ENCODE peak calls at places on chromosomes 7 and 10, in seven cellular contexts. R is A549, I is HCT116, T is GM12878, E is K562, O is Panc1, M is HL-60. L is an unnamed sample.

GRCh38 chr7:116075351-116076145 is 45.0 kb upstream of the TFEC start:
- DNase-seq in O (no peak), E (no peak), R (no peak), M (no peak), I (no peak), T (no peak), L (no peak)

GRCh38 chr7:128919881-128920789 is 9.6 kb upstream of the KCP start:
- DNase-seq in M (no peak), I (no peak), O (no peak), R (no peak), T (no peak), E (no peak), L (peak)

GRCh38 chr7:51309361-51310130 is 7.1 kb downstream of the COBL start:
- DNase-seq in O (no peak), M (no peak), T (no peak), E (no peak), R (no peak), I (no peak), L (no peak)

GRCh38 chr7:102313997-102314780 is 27.5 kb downstream of the SH2B2 start:
- DNase-seq in T (no peak), M (no peak), E (no peak), R (no peak), O (no peak), I (no peak), L (no peak)

GRCh38 chr7:27740449-27741086 is 606 bp downstream of the TAX1BP1 start:
- DNase-seq in R (peak), M (peak), E (peak), O (peak), T (peak), I (peak), L (peak)

GRCh38 chr7:47180268-47180826 is 401.6 kb downstream of the TNS3 start:
- DNase-seq in I (peak), M (peak), T (no peak), R (peak), E (peak), O (peak), L (peak)

GRCh38 chr7:23062452-23062851 is 43.1 kb upstream of the KLHL7 start:
- DNase-seq in R (no peak), M (peak), T (no peak), I (no peak), O (no peak), E (peak), L (no peak)

GRCh38 chr7:82442492-82443043 is 1.0 kb downstream of the CACNA2D1 start:
- DNase-seq in T (no peak), R (peak), O (peak), I (no peak), M (no peak), E (no peak), L (peak)

GRCh38 chr10:11993834-11994468 is 48.7 kb downstream of the UPF2 start:
- DNase-seq in O (no peak), I (no peak), R (no peak), M (no peak), T (peak), E (no peak), L (no peak)

GRCh38 chr10:75288140-75288711 is 52.5 kb upstream of the COMTD1 start:
- DNase-seq in M (no peak), E (no peak), I (no peak), T (no peak), R (no peak), O (no peak), L (no peak)

GRCh38 chr10:129694184-129694583 is 227.1 kb downstream of the MGMT start:
- DNase-seq in M (no peak), E (no peak), I (no peak), O (no peak), T (no peak), R (no peak), L (no peak)

GRCh38 chr7:19747740-19748339 is 25.6 kb downstream of the TMEM196 start:
- DNase-seq in T (no peak), I (peak), M (peak), R (peak), O (peak), E (peak), L (peak)

GRCh38 chr10:123633106-123633505 is 33.0 kb upstream of the GPR26 start:
- DNase-seq in M (no peak), T (no peak), R (no peak), I (no peak), O (no peak), E (no peak), L (no peak)

GRCh38 chr10:122911889-122912484 is 1.6 kb downstream of the FAM24A start:
- DNase-seq in I (no peak), E (peak), R (peak), O (no peak), T (no peak), M (peak), L (peak)

GRCh38 chr10:52451817-52452216 is 137.7 kb downstream of the DKK1 start:
- DNase-seq in E (no peak), R (no peak), I (no peak), M (no peak), O (no peak), T (no peak), L (no peak)

GRCh38 chr10:71235808-71236207 is 23.4 kb downstream of the UNC5B start:
- DNase-seq in E (no peak), T (no peak), O (no peak), I (no peak), M (no peak), R (no peak), L (no peak)

GRCh38 chr7:139681812-139682135 is 96.0 kb downstream of the HIPK2 start:
- DNase-seq in M (no peak), E (no peak), R (no peak), I (no peak), T (no peak), O (no peak), L (no peak)

GRCh38 chr7:119908948-119909347 is 364.0 kb upstream of the KCND2 start:
- DNase-seq in R (no peak), O (no peak), M (no peak), I (no peak), E (no peak), T (no peak), L (no peak)

GRCh38 chr10:13587367-13587766 is 602 bp downstream of the PRPF18 start:
- DNase-seq in E (peak), R (no peak), M (no peak), O (no peak), I (no peak), T (no peak), L (peak)

GRCh38 chr10:96587255-96588059 is 645 bp upstream of the TM9SF3 start:
- DNase-seq in O (peak), R (peak), E (no peak), T (no peak), M (peak), I (peak), L (peak)

GRCh38 chr7:76071316-76072242 is 23.7 kb downstream of the MDH2 start:
- DNase-seq in T (no peak), R (no peak), E (no peak), O (no peak), I (no peak), M (no peak), L (no peak)

GRCh38 chr10:24706479-24707118 is 17.1 kb downstream of the ARHGAP21 start:
- DNase-seq in E (no peak), I (no peak), T (no peak), R (peak), O (no peak), M (no peak), L (no peak)

GRCh38 chr7:106947244-106947728 is 82.2 kb downstream of the PIK3CG start:
- DNase-seq in M (peak), E (peak), I (peak), R (peak), O (peak), T (no peak), L (peak)

GRCh38 chr7:2823124-2823523 is 21.0 kb downstream of the GNA12 start:
- DNase-seq in O (no peak), R (no peak), M (no peak), E (no peak), T (no peak), I (no peak), L (no peak)

GRCh38 chr7:27899601-27900000 is 159.6 kb downstream of the TAX1BP1 start:
- DNase-seq in O (no peak), M (no peak), R (no peak), E (no peak), I (no peak), T (no peak), L (no peak)

GRCh38 chr7:94064541-94065191 is 60.5 kb upstream of the BET1 start:
- DNase-seq in M (no peak), T (no peak), R (no peak), I (no peak), E (no peak), O (no peak), L (peak)

GRCh38 chr10:85608706-85609105 is 757.9 kb downstream of the GRID1 start:
- DNase-seq in M (no peak), E (no peak), R (no peak), I (no peak), O (no peak), T (no peak), L (no peak)

GRCh38 chr7:20784311-20785210 is 2.1 kb downstream of the SP8 start:
- DNase-seq in I (no peak), O (no peak), T (no peak), E (no peak), M (no peak), R (peak), L (peak)

GRCh38 chr7:155123413-155123812 is 53.3 kb downstream of the HTR5A start:
- DNase-seq in M (no peak), R (no peak), T (no peak), E (no peak), I (no peak), O (no peak), L (no peak)

GRCh38 chr10:79292789-79293746 is 54.2 kb upstream of the PPIF start:
- DNase-seq in T (no peak), R (peak), O (no peak), E (peak), M (peak), I (no peak), L (peak)

GRCh38 chr7:35905555-35905954 is 104.7 kb downstream of the SEPTIN7 start:
- DNase-seq in O (no peak), E (no peak), R (no peak), M (no peak), I (no peak), T (no peak), L (no peak)

GRCh38 chr7:13920053-13920697 is 69.3 kb downstream of the ETV1 start:
- DNase-seq in M (no peak), T (no peak), O (peak), R (peak), E (peak), I (peak), L (peak)

GRCh38 chr10:104054430-104054829 is 31.2 kb downstream of the COL17A1 start:
- DNase-seq in I (no peak), E (no peak), R (peak), M (no peak), O (no peak), T (no peak), L (no peak)

GRCh38 chr10:52213511-52213831 is 100.6 kb upstream of the DKK1 start:
- DNase-seq in E (no peak), I (no peak), T (no peak), M (no peak), O (no peak), R (no peak), L (peak)

GRCh38 chr10:14774797-14775196 is at the start of gene FAM107B:
- DNase-seq in T (no peak), I (no peak), E (no peak), O (no peak), M (no peak), R (no peak), L (no peak)

GRCh38 chr10:43665054-43665453 is 16.4 kb upstream of the ZNF32 start:
- DNase-seq in R (no peak), T (no peak), M (no peak), E (no peak), O (no peak), I (no peak), L (no peak)

GRCh38 chr10:101214446-101215396 is 14.5 kb downstream of the LBX1 start:
- DNase-seq in I (peak), E (peak), R (peak), M (peak), T (no peak), O (no peak), L (peak)

GRCh38 chr10:6753644-6754043 is 173.6 kb upstream of the PRKCQ start:
- DNase-seq in E (no peak), M (no peak), I (no peak), T (no peak), O (no peak), R (no peak), L (peak)

DNA sequence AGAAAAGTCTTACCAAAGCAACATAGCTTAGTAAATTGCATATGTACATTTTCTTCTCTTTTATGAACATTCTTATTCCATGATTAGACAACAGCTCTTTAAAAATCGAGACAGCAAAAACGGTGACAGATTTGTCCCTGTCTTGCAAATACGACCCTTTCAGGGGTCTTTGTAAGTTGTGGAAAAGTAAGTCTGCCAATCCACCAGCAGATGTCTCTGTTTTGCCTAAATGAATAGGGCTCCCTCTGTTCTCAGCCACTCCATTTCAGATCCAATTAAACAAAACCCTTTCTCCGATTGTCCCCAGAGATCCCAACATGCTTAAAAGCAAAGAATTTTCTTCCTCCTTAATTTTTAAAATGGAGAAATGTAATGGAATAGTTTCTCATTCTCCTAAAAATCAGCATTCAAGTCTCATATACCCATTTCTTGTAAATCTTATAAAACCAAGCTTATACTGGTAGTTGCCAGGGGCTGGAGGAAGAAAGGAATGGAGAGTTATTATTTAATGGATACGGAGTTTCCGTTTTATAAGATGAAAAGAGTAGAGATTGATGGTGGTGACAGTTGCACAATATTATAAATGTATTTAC is 61.0 kb upstream of the NFE2L3 start:
- DNase-seq in M (peak), I (peak), T (peak), E (peak), O (peak), R (peak), L (peak)
- TF ChIP-seq REST in M (no peak), I (no peak), T (no peak), E (no peak), O (no peak), R (no peak), L (no peak)

GRCh38 chr10:61899997-61900828 is 1.3 kb upstream of the ARID5B start:
- DNase-seq in I (no peak), R (peak), M (peak), T (peak), O (peak), E (peak), L (peak)
- TF ChIP-seq REST in I (no peak), R (no peak), M (no peak), T (no peak), O (no peak), E (no peak), L (no peak)

GRCh38 chr10:80718024-80718423 is 180.3 kb downstream of the SH2D4B start:
- DNase-seq in O (no peak), I (no peak), T (no peak), M (no peak), E (peak), R (no peak), L (no peak)
- TF ChIP-seq REST in O (no peak), I (no peak), T (no peak), M (no peak), E (no peak), R (no peak), L (no peak)

DNA sequence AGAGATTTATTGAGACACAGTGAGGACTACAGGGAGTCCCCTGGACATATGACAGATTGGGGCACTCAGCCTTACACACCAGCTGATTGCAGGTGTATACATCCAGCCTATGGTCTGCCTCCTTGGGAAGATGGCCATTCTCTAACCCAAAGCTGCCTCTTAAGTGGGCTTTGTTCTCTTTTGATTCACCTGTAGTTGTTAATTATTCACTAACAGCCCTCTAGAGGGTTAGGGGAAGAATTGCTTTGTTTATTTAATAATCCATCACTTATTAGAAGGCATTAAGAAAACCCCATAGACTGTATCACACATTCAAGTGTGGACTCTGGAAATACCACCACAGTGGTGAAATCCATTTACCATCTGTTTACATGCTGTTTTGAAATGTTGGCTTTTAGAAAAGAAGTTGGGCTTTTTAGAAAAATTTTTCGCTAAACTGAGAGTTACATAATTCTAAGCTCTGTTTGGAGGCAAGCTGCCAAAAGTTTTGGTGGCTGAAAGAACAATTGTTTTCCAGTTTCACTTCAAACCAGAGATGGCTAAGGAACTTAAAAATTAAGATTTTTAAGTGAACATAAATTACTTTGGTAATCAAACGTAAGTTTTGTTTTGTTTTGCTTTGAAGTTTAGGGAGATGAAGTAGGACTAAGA is 379.1 kb downstream of the ADRA2A start:
- DNase-seq in O (no peak), R (no peak), M (no peak), E (no peak), T (no peak), I (no peak), L (no peak)
- TF ChIP-seq REST in O (no peak), R (no peak), M (no peak), E (no peak), T (no peak), I (no peak), L (no peak)

DNA sequence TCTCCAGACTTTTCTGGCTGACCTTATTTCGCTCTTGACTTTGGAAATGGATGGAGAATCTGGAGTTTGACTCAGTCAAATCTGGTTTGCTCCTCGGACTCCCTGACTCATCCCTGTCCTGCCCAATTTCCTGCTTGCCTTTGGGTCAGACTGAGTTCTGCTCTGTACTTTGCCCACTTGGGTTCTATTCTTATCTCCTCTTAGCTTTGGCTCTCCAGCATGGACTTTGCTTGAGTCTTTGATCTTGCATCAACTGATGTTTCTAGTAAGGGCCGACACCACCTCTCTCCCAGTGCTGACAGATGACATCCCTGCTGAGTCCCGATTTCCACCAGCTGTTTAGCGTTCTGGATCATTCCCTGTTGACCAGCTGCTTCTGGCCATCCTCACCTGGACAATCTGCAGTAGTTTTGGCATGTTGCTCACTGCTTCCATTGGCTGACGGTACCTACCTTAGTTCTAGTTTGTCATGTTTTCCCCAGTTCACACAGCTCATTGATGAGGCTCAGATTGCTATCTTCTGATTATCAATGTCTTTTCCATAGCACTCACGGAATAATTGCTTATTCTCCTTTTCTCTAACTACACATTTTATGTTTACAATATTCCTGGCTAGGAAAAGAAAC is 335.4 kb downstream of the SUGCT start:
- DNase-seq in E (no peak), R (no peak), T (no peak), M (no peak), I (no peak), O (no peak), L (no peak)
- TF ChIP-seq REST in E (no peak), R (no peak), T (no peak), M (no peak), I (no peak), O (no peak), L (no peak)

GRCh38 chr7:17907014-17907413 is 33.3 kb downstream of the SNX13 start:
- DNase-seq in O (no peak), R (no peak), I (no peak), E (no peak), T (no peak), M (no peak), L (no peak)

GRCh38 chr7:17900464-17900863 is 39.8 kb downstream of the SNX13 start:
- DNase-seq in T (no peak), O (no peak), R (no peak), I (no peak), E (no peak), M (no peak), L (no peak)

GRCh38 chr7:17903337-17903736 is 37.0 kb downstream of the SNX13 start:
- DNase-seq in M (no peak), O (no peak), T (no peak), I (no peak), R (no peak), E (no peak), L (no peak)

GRCh38 chr7:17898111-17898510 is 42.2 kb downstream of the SNX13 start:
- DNase-seq in O (no peak), T (no peak), E (no peak), R (no peak), I (no peak), M (no peak), L (no peak)

GRCh38 chr7:17902599-17902998 is 37.7 kb downstream of the SNX13 start:
- DNase-seq in M (no peak), O (no peak), R (no peak), E (no peak), I (no peak), T (no peak), L (peak)
- TF ChIP-seq REST in M (no peak), O (no peak), R (no peak), E (no peak), I (no peak), T (no peak), L (no peak)

GRCh38 chr7:70830060-70830395 is 301.9 kb upstream of the GALNT17 start:
- DNase-seq in T (no peak), I (no peak), E (no peak), O (no peak), M (no peak), R (no peak), L (no peak)
- TF ChIP-seq REST in T (no peak), I (no peak), E (no peak), O (no peak), M (no peak), R (no peak), L (no peak)

GRCh38 chr10:49408437-49409306 is 12.8 kb upstream of the DRGX start:
- DNase-seq in I (peak), M (peak), E (peak), R (no peak), T (no peak), O (no peak), L (peak)
- TF ChIP-seq REST in I (no peak), M (no peak), E (no peak), R (no peak), T (no peak), O (no peak), L (no peak)